ENCODE peak calls at places on chromosomes 6 and 20, in eight cellular contexts. Q is A549; A is IMR-90; H is Kasumi-1; O is naive thymus-derived CD8-positive, alpha-beta T cell; L is pancreas; K is activated naive CD4-positive, alpha-beta T cell; S is germinal center. R is an unnamed sample.

GRCh38 chr6:96157018-96157565 is 141.3 kb downstream of the FUT9 start:
- DNase-seq in Q (no peak), H (no peak), A (no peak), S (no peak), L (no peak), O (no peak), K (no peak), R (no peak)

GRCh38 chr20:24289737-24290481 is 179.5 kb upstream of the SYNDIG1 start:
- DNase-seq in Q (no peak), L (no peak), K (no peak), A (no peak), S (peak; percentile 6), O (no peak), H (peak; percentile 96), R (no peak)

GRCh38 chr6:133778414-133778813 is 110.5 kb upstream of the TCF21 start:
- DNase-seq in O (no peak), A (peak; percentile 95), K (no peak), H (no peak), L (no peak), Q (no peak), S (no peak), R (no peak)

GRCh38 chr6:100343678-100344077 is 121.0 kb downstream of the SIM1 start:
- DNase-seq in H (peak; percentile 29), L (no peak), Q (no peak), O (no peak), K (no peak), A (peak; percentile 73), S (no peak), R (no peak)

GRCh38 chr6:108561742-108562502 is 1.2 kb downstream of the FOXO3 start:
- DNase-seq in L (peak; percentile 52), Q (no peak), H (peak; percentile 31), S (no peak), O (no peak), A (peak; percentile 31), K (no peak), R (no peak)

GRCh38 chr6:53587291-53587690 is 42.4 kb upstream of the GCLC start:
- DNase-seq in L (no peak), A (no peak), O (no peak), Q (no peak), K (no peak), S (no peak), H (no peak), R (no peak)

GRCh38 chr6:37373822-37374514 is 20.2 kb downstream of the RNF8 start:
- DNase-seq in A (no peak), L (no peak), H (no peak), O (no peak), Q (no peak), S (no peak), K (no peak), R (no peak)

GRCh38 chr6:125230674-125231073 is 71.1 kb downstream of the HDDC2 start:
- DNase-seq in O (no peak), A (no peak), S (no peak), H (no peak), K (no peak), Q (no peak), L (no peak), R (no peak)

GRCh38 chr6:82365011-82365751 is 1.6 kb downstream of the TPBG start:
- DNase-seq in K (no peak), A (peak; percentile 35), L (peak; percentile 40), H (peak; percentile 24), O (no peak), S (peak; percentile 5), Q (peak; percentile 28), R (no peak)

GRCh38 chr20:38426006-38426405 is 9.1 kb downstream of the SNHG17 start:
- DNase-seq in K (no peak), H (peak; percentile 21), Q (peak; percentile 76), A (peak; percentile 95), O (no peak), L (no peak), S (no peak), R (no peak)

GRCh38 chr6:159074120-159074684 is 29.4 kb upstream of the TAGAP start:
- DNase-seq in L (no peak), O (no peak), H (peak; percentile 14), K (no peak), A (peak; percentile 46), Q (peak; percentile 40), S (no peak), R (no peak)

GRCh38 chr6:148818939-148819575 is 72.2 kb downstream of the UST start:
- DNase-seq in O (no peak), K (no peak), S (no peak), Q (no peak), A (no peak), H (no peak), L (no peak), R (no peak)

GRCh38 chr20:63942250-63943006 is 13.8 kb downstream of the UCKL1 start:
- DNase-seq in O (no peak), H (peak; percentile 57), L (no peak), A (peak; percentile 4), Q (no peak), K (peak; percentile 48), S (no peak), R (peak; percentile 39)